ENCODE peak calls at places on chromosome 9, in seven cellular contexts. W is brain microvascular endothelial cell, L is HFFc6, F is mesothelial cell of epicardium, T is cardiac fibroblast, H is adrenal gland, E is nephron progenitor cell. P is an unnamed sample.

GRCh38 chr9:88578486-88579362 is 43.7 kb downstream of the NXNL2 start:
- DNase-seq in W (peak), L (peak), F (peak), T (peak), H (peak), E (peak), P (peak)

GRCh38 chr9:127204771-127205470 is 59.7 kb upstream of the GARNL3 start:
- DNase-seq in W (peak), L (peak), F (no peak), T (peak), H (peak), E (no peak), P (no peak)

GRCh38 chr9:5357431-5358105 is 17.9 kb upstream of the RLN1 start:
- DNase-seq in W (no peak), L (no peak), F (no peak), T (no peak), H (no peak), E (no peak), P (no peak)

GRCh38 chr9:102514541-102514940 is 480.6 kb upstream of the CYLC2 start:
- DNase-seq in W (no peak), L (no peak), F (no peak), T (no peak), H (no peak), E (no peak), P (no peak)

GRCh38 chr9:126692041-126692758 is 78.5 kb downstream of the LMX1B start:
- DNase-seq in W (no peak), L (no peak), F (no peak), T (no peak), H (no peak), E (no peak), P (no peak)

GRCh38 chr9:91724068-91724440 is 226.0 kb downstream of the ROR2 start:
- DNase-seq in W (no peak), L (no peak), F (no peak), T (no peak), H (peak), E (no peak), P (no peak)

GRCh38 chr9:134870746-134871667 is 9.6 kb upstream of the FCN2 start:
- DNase-seq in W (no peak), L (no peak), F (no peak), T (no peak), H (no peak), E (no peak), P (no peak)

GRCh38 chr9:127835930-127836586 is 18.4 kb downstream of the ENG start:
- DNase-seq in W (peak), L (peak), F (no peak), T (peak), H (no peak), E (no peak), P (no peak)

GRCh38 chr9:71609453-71609840 is 158.9 kb downstream of the CEMIP2 start:
- DNase-seq in W (no peak), L (no peak), F (no peak), T (peak), H (no peak), E (no peak), P (no peak)

GRCh38 chr9:70232476-70232875 is 26.3 kb upstream of the SMC5 start:
- DNase-seq in W (no peak), L (no peak), F (no peak), T (no peak), H (no peak), E (no peak), P (no peak)

GRCh38 chr9:116372786-116373185 is 219.2 kb downstream of the PAPPA start:
- DNase-seq in W (no peak), L (no peak), F (no peak), T (no peak), H (no peak), E (no peak), P (no peak)

GRCh38 chr9:100111235-100111634 is 12.2 kb downstream of the INVS start:
- DNase-seq in W (peak), L (peak), F (no peak), T (peak), H (peak), E (no peak), P (no peak)

GRCh38 chr9:98146101-98146991 is 27.3 kb upstream of the TRIM14 start:
- DNase-seq in W (no peak), L (peak), F (no peak), T (peak), H (peak), E (peak), P (no peak)

GRCh38 chr9:34554211-34555001 is 31.6 kb upstream of the ENHO start:
- DNase-seq in W (no peak), L (no peak), F (no peak), T (no peak), H (no peak), E (no peak), P (no peak)

GRCh38 chr9:5735072-5735471 is 97.8 kb downstream of the ERMP1 start:
- DNase-seq in W (no peak), L (no peak), F (no peak), T (no peak), H (no peak), E (no peak), P (no peak)

GRCh38 chr9:114348261-114348905 is 18.7 kb downstream of the ORM2 start:
- DNase-seq in W (no peak), L (no peak), F (no peak), T (no peak), H (no peak), E (no peak), P (no peak)

GRCh38 chr9:16310288-16311145 is 560.0 kb downstream of the BNC2 start:
- DNase-seq in W (no peak), L (no peak), F (no peak), T (no peak), H (no peak), E (no peak), P (no peak)

GRCh38 chr9:123408313-123409266 is 52.6 kb downstream of the CRB2 start:
- DNase-seq in W (no peak), L (no peak), F (no peak), T (no peak), H (no peak), E (no peak), P (no peak)

GRCh38 chr9:69036319-69036718 is 767 bp downstream of the FXN start:
- DNase-seq in W (peak), L (no peak), F (no peak), T (peak), H (peak), E (no peak), P (no peak)

DNA sequence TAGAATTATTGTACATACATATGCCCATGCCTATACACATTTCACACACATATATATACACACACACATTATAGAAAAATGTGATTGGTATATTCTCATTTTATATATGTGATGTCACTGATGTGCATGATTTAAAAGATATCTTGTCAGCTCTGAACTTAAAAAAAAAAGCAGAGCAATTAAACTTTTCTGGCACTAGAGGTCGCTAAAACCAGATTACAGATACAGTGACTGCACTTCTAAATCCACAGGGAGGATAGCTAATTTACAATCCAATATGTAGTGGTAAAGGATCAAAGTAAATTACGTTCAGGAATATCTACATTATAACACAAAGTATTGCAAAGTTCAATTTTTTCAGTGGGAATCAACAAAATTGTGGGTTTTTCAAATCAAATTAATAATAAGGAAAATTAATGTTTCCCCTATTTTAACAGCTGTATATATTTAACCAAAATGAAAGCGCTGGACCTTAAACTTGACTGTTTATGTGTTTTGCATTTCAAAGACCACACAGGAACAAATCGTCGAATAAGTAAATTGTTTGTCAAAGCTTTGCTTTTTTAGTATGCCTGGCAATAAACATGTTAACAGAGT is 1201.2 kb upstream of the C9orf72 start:
- DNase-seq in W (no peak), L (no peak), F (no peak), T (peak), H (no peak), E (no peak), P (no peak)
- TF ChIP-seq CTCF in W (peak), L (peak), F (peak), T (peak), H (no peak), E (peak), P (peak)

DNA sequence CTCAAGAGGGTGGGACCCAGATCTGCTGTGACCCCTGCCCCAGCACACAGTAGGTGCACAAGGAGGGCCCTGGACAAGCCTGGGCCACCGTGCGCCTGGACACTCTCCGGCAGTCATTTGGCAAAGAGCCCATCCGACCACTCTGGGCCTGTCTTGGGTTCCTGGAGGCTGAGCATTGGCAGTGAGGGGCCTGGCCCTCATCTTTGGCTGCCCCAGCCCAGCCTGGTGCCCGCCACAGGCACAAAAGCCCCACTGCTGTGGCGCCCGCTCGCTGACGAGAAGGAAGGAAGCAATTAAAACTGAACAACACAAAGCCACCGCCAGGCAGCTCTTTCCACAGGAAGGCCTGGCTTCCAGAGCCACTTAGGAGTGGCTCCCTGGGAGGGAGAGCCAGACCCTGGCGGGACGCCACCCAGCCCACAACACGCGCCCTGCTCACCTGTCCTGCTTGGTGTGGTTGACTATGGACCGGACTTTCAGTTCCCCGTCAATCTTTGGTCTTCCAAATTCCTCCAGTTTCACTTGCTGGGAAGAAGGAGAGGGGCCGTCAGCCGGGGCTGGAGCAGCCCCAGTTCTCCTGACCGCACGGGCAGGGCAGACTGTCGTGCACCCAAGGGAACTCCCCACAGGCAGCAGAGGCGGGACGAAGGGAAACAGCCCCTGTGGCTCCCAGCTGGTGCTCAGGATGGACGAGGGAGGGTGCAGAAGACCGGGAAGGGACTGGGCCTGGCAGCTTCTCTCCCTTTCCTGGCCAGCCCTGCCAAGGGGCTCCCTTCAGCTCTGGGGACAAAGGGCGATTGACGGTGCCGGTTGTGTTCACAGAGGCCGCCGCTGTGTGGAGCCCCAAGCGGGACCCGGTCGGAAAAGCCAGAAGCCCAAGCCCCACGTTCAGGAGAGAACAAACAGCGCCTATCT is 50.9 kb upstream of the SARDH start:
- DNase-seq in W (no peak), L (no peak), F (no peak), T (no peak), H (no peak), E (no peak), P (no peak)
- TF ChIP-seq CTCF in W (no peak), L (no peak), F (no peak), T (no peak), H (no peak), E (no peak), P (no peak)

GRCh38 chr9:131094622-131095021 is 1.7 kb upstream of the AIF1L start:
- DNase-seq in W (peak), L (peak), F (no peak), T (peak), H (no peak), E (no peak), P (no peak)

GRCh38 chr9:131096490-131097258 is at the start of gene AIF1L:
- DNase-seq in W (no peak), L (no peak), F (peak), T (no peak), H (no peak), E (peak), P (peak)

GRCh38 chr9:131094015-131094414 is 2.3 kb upstream of the AIF1L start:
- DNase-seq in W (no peak), L (no peak), F (no peak), T (no peak), H (no peak), E (no peak), P (no peak)

GRCh38 chr9:131097259-131097947 is 1.1 kb downstream of the AIF1L start:
- DNase-seq in W (no peak), L (no peak), F (no peak), T (no peak), H (no peak), E (no peak), P (no peak)

DNA sequence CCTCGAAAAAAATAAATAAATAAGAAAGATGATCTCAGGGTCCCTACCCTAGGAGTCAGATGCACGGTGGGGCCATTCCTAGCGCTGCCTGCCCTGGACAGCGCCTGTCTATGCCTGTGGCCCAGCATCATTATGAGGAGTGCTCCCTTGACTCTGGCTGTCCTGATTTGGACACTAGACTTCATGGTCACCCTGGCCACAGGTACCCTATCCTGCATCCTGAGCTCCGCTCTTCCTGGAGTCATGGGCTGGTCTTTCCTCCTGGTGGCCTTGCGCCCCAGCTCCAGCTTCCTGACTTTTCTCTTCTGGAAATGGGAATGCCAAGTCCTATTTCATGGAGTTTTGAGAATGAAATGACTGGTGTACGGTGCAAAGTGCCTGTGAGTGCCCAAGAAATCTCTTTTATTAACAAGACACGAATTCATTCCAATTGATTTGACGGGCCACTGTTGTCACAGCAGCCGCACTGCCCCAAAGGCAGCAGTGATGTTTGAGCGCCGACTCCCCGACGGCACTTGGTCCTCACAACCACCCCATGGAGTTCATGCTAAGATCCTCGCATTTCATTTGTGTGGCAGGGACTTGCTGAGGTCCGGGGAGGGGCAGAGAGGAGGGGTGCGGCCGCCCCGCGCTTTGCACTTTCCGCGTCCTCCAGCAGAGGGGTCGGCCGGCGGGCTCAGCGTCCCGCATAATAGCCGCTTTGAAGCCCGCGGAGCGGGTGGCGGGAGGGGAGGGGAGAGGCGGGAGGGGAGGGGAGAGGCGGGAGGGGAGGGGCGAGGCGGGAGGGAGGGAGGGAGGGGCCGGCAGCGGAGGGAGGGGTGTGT is 453 bp upstream of the AIF1L start:
- DNase-seq in W (no peak), L (no peak), F (no peak), T (no peak), H (no peak), E (peak), P (peak)
- TF ChIP-seq CTCF in W (peak), L (no peak), F (peak), T (no peak), H (no peak), E (peak), P (peak)

DNA sequence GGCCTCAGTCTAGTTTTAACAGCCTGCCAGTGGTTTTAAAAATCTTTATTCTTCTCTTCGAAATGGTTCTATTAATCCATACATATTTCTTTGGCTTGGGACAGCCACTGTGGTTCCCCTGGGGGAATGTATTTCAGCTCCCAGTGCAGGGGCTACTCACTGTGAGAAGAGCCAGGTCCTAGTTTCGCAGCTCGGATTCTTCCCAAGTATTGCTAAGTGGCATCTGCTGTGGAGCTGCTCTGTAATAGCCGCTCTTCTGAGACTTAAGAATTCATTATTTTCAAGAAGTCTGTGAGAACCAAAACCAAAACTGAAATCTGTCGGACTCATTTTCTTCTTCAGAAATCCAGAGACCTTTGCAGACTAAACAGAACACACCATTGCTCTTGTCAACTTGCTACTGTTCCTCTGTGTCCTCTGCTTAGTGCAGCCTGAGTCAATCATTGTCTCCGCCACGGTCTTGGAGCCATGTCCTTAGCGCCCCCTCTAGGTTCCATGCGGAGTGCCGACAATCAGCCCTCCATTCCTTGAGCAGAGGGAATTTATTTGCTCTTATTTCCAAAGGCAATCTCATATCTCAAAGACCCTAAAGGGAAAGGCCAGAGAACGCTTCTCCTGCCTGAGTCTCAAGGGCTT is 478.2 kb downstream of the SPATA31D1 start:
- DNase-seq in W (no peak), L (no peak), F (peak), T (peak), H (no peak), E (peak), P (peak)
- TF ChIP-seq CTCF in W (peak), L (peak), F (no peak), T (peak), H (no peak), E (peak), P (peak)